ENCODE peak calls at places on chromosomes 2 and 18, in four cellular contexts. C is GM12891, V is K562, Q is GM12878. T is an unnamed sample.

GRCh38 chr2:82199493-82199852 is 1894.9 kb upstream of the LRRTM1 start:
- DNase-seq in C (no peak), V (no peak), Q (no peak), T (no peak)

GRCh38 chr18:80154293-80154692 is 45.2 kb downstream of the ADNP2 start:
- DNase-seq in C (no peak), V (peak; percentile 13), Q (peak; percentile 23), T (peak; percentile 44)

GRCh38 chr18:51135361-51135760 is 62.1 kb downstream of the MEX3C start:
- DNase-seq in C (no peak), V (no peak), Q (no peak), T (no peak)

GRCh38 chr2:163852616-163853015 is 116.8 kb upstream of the FIGN start:
- DNase-seq in C (no peak), V (no peak), Q (no peak), T (no peak)

GRCh38 chr2:79916285-79916684 is 388.3 kb downstream of the LRRTM1 start:
- DNase-seq in C (no peak), V (no peak), Q (no peak), T (no peak)

GRCh38 chr2:233122541-233122940 is 62.4 kb downstream of the INPP5D start:
- DNase-seq in C (no peak), V (no peak), Q (no peak), T (no peak)

GRCh38 chr2:13652531-13653313 is 936.0 kb downstream of the TRIB2 start:
- DNase-seq in C (no peak), V (no peak), Q (no peak), T (no peak)

GRCh38 chr2:207256026-207256425 is 90.3 kb upstream of the KLF7 start:
- DNase-seq in C (no peak), V (no peak), Q (no peak), T (no peak)

GRCh38 chr2:219331560-219332213 is 857 bp downstream of the RESP18 start:
- DNase-seq in C (no peak), V (peak; percentile 72), Q (no peak), T (no peak)

GRCh38 chr2:212979799-212980198 is 171.6 kb downstream of the IKZF2 start:
- DNase-seq in C (no peak), V (no peak), Q (no peak), T (no peak)

GRCh38 chr18:36181898-36182506 is 5.3 kb upstream of the MOCOS start:
- DNase-seq in C (no peak), V (no peak), Q (no peak), T (no peak)

GRCh38 chr2:159558479-159558878 is 57.9 kb downstream of the BAZ2B start:
- DNase-seq in C (no peak), V (no peak), Q (no peak), T (no peak)

GRCh38 chr18:79366177-79367094 is 29.3 kb upstream of the NFATC1 start:
- DNase-seq in C (no peak), V (no peak), Q (no peak), T (no peak)

GRCh38 chr18:70363861-70364260 is 75.0 kb downstream of the SOCS6 start:
- DNase-seq in C (no peak), V (no peak), Q (no peak), T (no peak)

GRCh38 chr2:166331468-166331867 is 44.3 kb downstream of the SCN9A start:
- DNase-seq in C (no peak), V (no peak), Q (no peak), T (no peak)
- TF ChIP-seq SPI1 in C (no peak), V (no peak), Q (no peak), T (no peak)

DNA sequence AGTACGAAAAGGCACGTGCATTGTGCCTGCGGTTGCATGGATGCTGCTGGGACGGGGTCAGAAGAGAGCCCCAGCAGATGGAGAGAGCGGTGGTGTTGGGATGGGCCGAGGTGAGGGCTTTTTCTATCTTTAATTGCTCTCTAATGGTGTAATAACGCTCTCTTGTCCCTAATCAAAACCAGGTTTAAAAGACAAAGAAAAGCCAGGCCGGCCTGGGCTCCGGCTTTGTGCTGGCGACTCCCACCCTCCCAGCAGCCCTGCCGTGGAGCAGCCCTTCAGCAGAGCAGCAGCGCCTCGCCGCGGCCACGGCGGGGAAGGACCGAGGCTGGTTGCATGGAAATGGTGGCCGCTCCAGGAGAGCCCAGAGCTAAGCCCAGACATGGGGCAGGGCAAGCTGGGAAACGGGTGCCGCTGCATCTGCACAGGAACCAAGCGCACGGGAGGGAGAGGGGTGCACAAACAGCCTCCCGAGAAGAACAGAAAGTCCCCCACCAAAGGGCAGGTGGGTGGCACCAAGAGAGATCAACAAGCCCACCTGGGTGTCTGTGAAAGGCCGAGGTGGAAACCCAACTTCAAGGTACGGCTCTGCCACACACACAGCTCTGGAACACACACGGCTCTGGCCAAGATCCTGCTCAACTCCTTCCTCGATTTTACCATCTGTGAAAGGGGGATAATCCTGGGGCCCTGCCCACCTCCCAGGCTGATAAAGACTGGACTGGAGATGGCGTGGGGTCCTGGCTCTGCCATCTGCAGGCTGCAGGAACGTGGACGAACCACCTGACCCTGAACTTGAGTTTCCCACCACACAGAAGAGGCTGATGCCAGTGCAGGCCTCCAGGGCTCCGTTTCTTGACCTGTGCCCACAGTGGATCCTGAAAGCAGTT is 15.0 kb downstream of the HS1BP3 start:
- DNase-seq in C (peak; percentile 87), V (peak; percentile 85), Q (no peak), T (no peak)
- TF ChIP-seq SPI1 in C (no peak), V (no peak), Q (no peak), T (no peak)

DNA sequence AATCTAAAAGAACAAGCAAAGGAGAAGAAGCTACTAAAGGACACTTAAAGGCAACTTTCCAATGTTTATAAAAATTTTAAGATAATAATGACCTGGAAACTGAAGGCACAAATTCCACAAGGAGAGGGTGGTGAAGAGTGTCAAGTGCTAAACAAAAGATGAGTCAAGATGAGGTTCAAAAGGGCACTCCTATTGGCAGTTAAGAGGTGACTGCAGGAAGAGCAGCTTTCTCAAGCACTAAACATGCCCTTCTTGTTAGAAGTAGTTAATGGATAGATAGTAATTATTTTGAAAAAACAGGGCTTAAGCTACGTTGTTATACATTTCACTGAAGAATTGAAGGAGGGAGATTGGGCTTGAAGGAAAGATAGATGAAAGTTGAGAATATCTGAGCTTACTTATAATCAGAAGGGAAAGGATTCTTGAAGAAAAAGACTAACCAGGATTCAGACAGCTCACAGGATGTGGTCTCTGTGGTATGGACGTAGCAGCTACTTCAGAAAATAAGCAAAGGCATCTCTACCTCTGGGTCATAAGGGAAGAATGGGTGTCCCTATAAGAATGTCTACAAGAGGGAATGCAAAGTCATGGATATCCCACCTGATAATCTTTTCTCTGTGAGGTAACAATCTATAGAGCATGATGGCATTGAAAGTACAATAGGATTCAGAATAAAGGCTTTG is 454.7 kb upstream of the SLC39A10 start:
- DNase-seq in C (no peak), V (no peak), Q (no peak), T (no peak)
- TF ChIP-seq SPI1 in C (no peak), V (no peak), Q (no peak), T (no peak)

DNA sequence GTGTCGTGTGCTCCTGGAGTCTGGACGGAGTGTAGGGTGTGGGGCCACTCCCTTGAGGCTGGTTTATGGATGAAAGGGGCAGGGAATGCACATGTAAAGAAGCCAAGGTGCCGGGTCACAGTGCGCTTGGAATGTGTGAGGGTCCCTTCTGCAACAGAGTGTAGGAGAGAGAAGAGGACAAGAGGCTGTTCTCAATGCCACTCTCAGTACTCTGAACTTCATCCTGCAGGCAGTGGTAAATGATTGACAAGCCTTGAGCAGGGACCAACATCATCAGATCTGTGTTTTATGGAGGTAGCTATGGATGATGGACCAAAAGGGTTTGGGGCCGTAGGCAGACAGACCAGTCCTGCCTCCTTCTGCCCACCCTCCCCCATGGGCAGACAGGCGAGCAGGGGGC is 7.2 kb upstream of the ALKAL2 start:
- DNase-seq in C (no peak), V (no peak), Q (no peak), T (no peak)
- TF ChIP-seq SPI1 in C (no peak), V (no peak), Q (no peak), T (no peak)

DNA sequence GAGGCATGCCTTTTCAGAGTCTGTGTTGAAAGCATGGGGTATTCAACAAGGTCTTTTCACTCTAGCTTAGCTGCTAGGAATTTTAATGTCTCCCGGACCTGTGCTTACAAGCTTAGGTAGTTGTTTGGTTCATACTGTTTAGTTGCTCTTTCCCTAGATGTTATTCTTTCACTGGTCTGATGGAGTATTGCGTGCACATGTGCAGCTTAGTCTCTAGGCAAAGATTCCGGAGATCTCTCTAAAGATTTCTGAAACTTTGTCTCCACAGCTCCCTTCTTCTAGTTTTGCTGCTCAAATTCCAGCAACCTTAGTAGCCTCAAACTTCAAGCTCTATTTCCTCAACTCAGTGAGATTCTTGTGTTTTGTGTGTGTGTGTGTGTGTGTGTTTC is 197.9 kb downstream of the MCFD2 start:
- DNase-seq in C (no peak), V (no peak), Q (no peak), T (no peak)
- TF ChIP-seq SPI1 in C (no peak), V (no peak), Q (no peak), T (no peak)

GRCh38 chr18:55603775-55604174 is 15.8 kb upstream of the TCF4 start:
- DNase-seq in C (no peak), V (no peak), Q (no peak), T (no peak)

GRCh38 chr18:55605820-55606252 is 17.8 kb upstream of the TCF4 start:
- DNase-seq in C (no peak), V (no peak), Q (no peak), T (no peak)

GRCh38 chr18:55609426-55609825 is 21.4 kb upstream of the TCF4 start:
- DNase-seq in C (no peak), V (no peak), Q (no peak), T (no peak)

DNA sequence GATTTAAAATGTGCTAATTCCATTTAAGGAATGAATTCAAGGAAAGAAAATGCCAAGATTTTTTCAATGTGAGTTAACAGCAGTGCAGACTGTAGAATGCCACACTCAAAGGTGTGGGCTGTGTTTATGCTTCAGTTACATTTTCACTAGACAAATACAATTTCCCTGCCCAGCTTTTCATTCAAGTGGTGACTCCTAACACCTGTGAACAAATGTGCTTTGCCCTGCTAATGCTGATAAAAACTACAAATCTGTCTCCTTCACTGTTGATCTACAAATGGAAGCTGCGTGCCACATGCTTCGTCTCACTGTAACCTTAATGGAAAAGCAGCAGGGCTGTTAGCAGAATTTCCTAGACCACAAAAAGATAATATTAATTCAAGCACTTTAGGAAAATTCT is 19.8 kb upstream of the TCF4 start:
- DNase-seq in C (no peak), V (no peak), Q (no peak), T (no peak)
- TF ChIP-seq SPI1 in C (no peak), V (no peak), Q (no peak), T (no peak)

GRCh38 chr2:199160081-199160480 is 297.7 kb downstream of the SATB2 start:
- DNase-seq in C (no peak), V (no peak), Q (no peak), T (no peak)
- TF ChIP-seq SPI1 in C (no peak), V (no peak), Q (peak; percentile 44), T (no peak)